ENCODE peak calls at places on chromosomes 7 and 10, in eight cellular contexts. Z is HL-60; U is stimulated activated naive CD8-positive, alpha-beta T cell treated with anti-CD3 and anti-CD28 coated beads, Interleukin-15, Interleukin-2, amounts not matched to agents 100 U/mL and 50 U/mL, for 24 hours; C is glomerular endothelial cell; V is GM20000; D is NCI-H774; W is ascending aorta; T is SW 1271. M is an unnamed sample.

GRCh38 chr10:93071674-93072224 is 1.9 kb upstream of the CYP26A1 start:
- DNase-seq in Z (no peak), U (no peak), C (no peak), V (peak; percentile 45), D (peak; percentile 5), W (no peak), T (no peak), M (peak; percentile 71)

GRCh38 chr7:83842894-83843293 is 194.0 kb upstream of the SEMA3E start:
- DNase-seq in Z (no peak), U (no peak), C (no peak), V (no peak), D (no peak), W (no peak), T (no peak), M (no peak)

GRCh38 chr7:76260171-76260703 is 42.2 kb upstream of the HSPB1 start:
- DNase-seq in Z (no peak), U (peak; percentile 61), C (no peak), V (peak; percentile 79), D (peak; percentile 47), W (no peak), T (no peak), M (no peak)

GRCh38 chr10:71587941-71588573 is 131.5 kb downstream of the C10orf105 start:
- DNase-seq in Z (no peak), U (no peak), C (no peak), V (no peak), D (no peak), W (no peak), T (no peak), M (no peak)

GRCh38 chr10:85642421-85643170 is 724.0 kb downstream of the GRID1 start:
- DNase-seq in Z (no peak), U (no peak), C (peak; percentile 18), V (no peak), D (no peak), W (no peak), T (peak; percentile 84), M (no peak)

GRCh38 chr7:44307301-44307900 is 18.0 kb downstream of the CAMK2B start:
- DNase-seq in Z (peak; percentile 41), U (peak; percentile 39), C (no peak), V (peak; percentile 64), D (no peak), W (no peak), T (peak; percentile 60), M (peak; percentile 42)

GRCh38 chr7:96993980-96994379 is 11.4 kb upstream of the DLX6 start:
- DNase-seq in Z (no peak), U (no peak), C (no peak), V (peak; percentile 5), D (no peak), W (no peak), T (no peak), M (no peak)

GRCh38 chr7:129896568-129897382 is 56.0 kb downstream of the UBE2H start:
- DNase-seq in Z (no peak), U (no peak), C (no peak), V (no peak), D (no peak), W (no peak), T (no peak), M (no peak)

GRCh38 chr10:89966211-89966610 is 264.8 kb downstream of the KIF20B start:
- DNase-seq in Z (no peak), U (no peak), C (no peak), V (no peak), D (no peak), W (no peak), T (no peak), M (no peak)

GRCh38 chr7:12249706-12250105 is 38.6 kb downstream of the TMEM106B start:
- DNase-seq in Z (no peak), U (no peak), C (no peak), V (no peak), D (no peak), W (no peak), T (no peak), M (no peak)

GRCh38 chr7:80588591-80588990 is 49.9 kb upstream of the CD36 start:
- DNase-seq in Z (no peak), U (no peak), C (no peak), V (no peak), D (no peak), W (no peak), T (no peak), M (no peak)

GRCh38 chr7:157609932-157610640 is 273.3 kb downstream of the DNAJB6 start:
- DNase-seq in Z (no peak), U (no peak), C (no peak), V (no peak), D (no peak), W (no peak), T (no peak), M (peak; percentile 60)

GRCh38 chr10:124294811-124295770 is 123.6 kb downstream of the OAT start:
- DNase-seq in Z (no peak), U (no peak), C (no peak), V (no peak), D (no peak), W (no peak), T (no peak), M (peak; percentile 55)

GRCh38 chr7:151415375-151416112 is 5.7 kb upstream of the WDR86 start:
- DNase-seq in Z (peak; percentile 92), U (no peak), C (no peak), V (no peak), D (peak; percentile 70), W (no peak), T (no peak), M (no peak)

GRCh38 chr7:140069298-140069949 is 6.7 kb upstream of the PARP12 start:
- DNase-seq in Z (no peak), U (no peak), C (no peak), V (no peak), D (no peak), W (no peak), T (no peak), M (no peak)

GRCh38 chr10:106705576-106706526 is 458.7 kb downstream of the SORCS1 start:
- DNase-seq in Z (peak; percentile 5), U (peak; percentile 43), C (peak; percentile 10), V (peak; percentile 39), D (no peak), W (no peak), T (no peak), M (no peak)

GRCh38 chr10:103648951-103649532 is 155.5 kb downstream of the NEURL1 start:
- DNase-seq in Z (peak; percentile 13), U (no peak), C (no peak), V (no peak), D (no peak), W (no peak), T (no peak), M (peak; percentile 89)

GRCh38 chr10:15120523-15120922 is 23.4 kb downstream of the RPP38 start:
- DNase-seq in Z (no peak), U (no peak), C (no peak), V (no peak), D (no peak), W (no peak), T (no peak), M (no peak)

GRCh38 chr10:82980321-82980720 is 1105.3 kb downstream of the NRG3 start:
- DNase-seq in Z (no peak), U (no peak), C (no peak), V (no peak), D (no peak), W (no peak), T (no peak), M (no peak)

GRCh38 chr10:108250954-108251620 is 1086.6 kb upstream of the SORCS1 start:
- DNase-seq in Z (no peak), U (no peak), C (peak; percentile 2), V (no peak), D (no peak), W (no peak), T (no peak), M (no peak)

GRCh38 chr7:66257481-66257880 is 52.3 kb downstream of the TPST1 start:
- DNase-seq in Z (no peak), U (no peak), C (no peak), V (no peak), D (no peak), W (no peak), T (no peak), M (no peak)

GRCh38 chr10:103493911-103494877 is 689 bp downstream of the NEURL1 start:
- DNase-seq in Z (peak; percentile 27), U (peak; percentile 30), C (no peak), V (peak; percentile 63), D (no peak), W (no peak), T (no peak), M (no peak)

GRCh38 chr10:49831352-49832040 is 69.4 kb upstream of the OGDHL start:
- DNase-seq in Z (no peak), U (no peak), C (peak; percentile 84), V (no peak), D (no peak), W (no peak), T (no peak), M (no peak)

GRCh38 chr7:5550831-5551230 is 127.2 kb upstream of the TNRC18 start:
- DNase-seq in Z (no peak), U (no peak), C (no peak), V (no peak), D (no peak), W (no peak), T (no peak), M (no peak)

GRCh38 chr10:21084700-21085099 is 187.6 kb upstream of the NEBL start:
- DNase-seq in Z (no peak), U (no peak), C (no peak), V (no peak), D (no peak), W (no peak), T (no peak), M (no peak)

GRCh38 chr10:93999401-93999851 is 5.7 kb downstream of the PLCE1 start:
- DNase-seq in Z (no peak), U (no peak), C (no peak), V (no peak), D (no peak), W (no peak), T (no peak), M (peak; percentile 85)

GRCh38 chr7:3232228-3232627 is 68.8 kb upstream of the SDK1 start:
- DNase-seq in Z (no peak), U (no peak), C (no peak), V (no peak), D (no peak), W (peak; percentile 16), T (no peak), M (no peak)

GRCh38 chr10:86304436-86304835 is 62.2 kb downstream of the GRID1 start:
- DNase-seq in Z (no peak), U (no peak), C (no peak), V (no peak), D (no peak), W (no peak), T (no peak), M (peak; percentile 56)

GRCh38 chr7:83347836-83348482 is 185.3 kb upstream of the PCLO start:
- DNase-seq in Z (no peak), U (no peak), C (peak; percentile 42), V (no peak), D (no peak), W (no peak), T (peak; percentile 16), M (no peak)

GRCh38 chr10:17272648-17273047 is 44.6 kb downstream of the VIM start:
- DNase-seq in Z (no peak), U (no peak), C (no peak), V (no peak), D (no peak), W (no peak), T (no peak), M (no peak)

GRCh38 chr10:47087667-47088066 is 176.4 kb downstream of the PTPN20 start:
- DNase-seq in Z (no peak), U (no peak), C (no peak), V (no peak), D (no peak), W (no peak), T (no peak), M (no peak)

GRCh38 chr7:100897111-100897608 is 1.5 kb upstream of the ACHE start:
- DNase-seq in Z (no peak), U (peak; percentile 63), C (no peak), V (peak; percentile 75), D (no peak), W (no peak), T (no peak), M (peak; percentile 89)

GRCh38 chr10:14396441-14397048 is 65.8 kb upstream of the FRMD4A start:
- DNase-seq in Z (no peak), U (no peak), C (no peak), V (no peak), D (no peak), W (no peak), T (no peak), M (no peak)

GRCh38 chr7:5586279-5586962 is 162.8 kb upstream of the TNRC18 start:
- DNase-seq in Z (no peak), U (no peak), C (no peak), V (no peak), D (peak; percentile 71), W (no peak), T (no peak), M (no peak)

M was measured in posterior vena cava.